ENCODE peak calls at places on chromosomes 7 and 10, in ten cellular contexts. P, K, S, X, G, W, M, D, U and B are unnamed samples. For H3K4me1, the result is how much of the 10 kb centered on the place peaks cover.

GRCh38 chr7:108735814-108736213 is 166.1 kb downstream of the DNAJB9 start:
- DNase-seq in P (no peak), K (no peak), S (no peak), X (no peak), G (no peak), W (no peak), M (no peak), D (no peak), U (no peak), B (no peak)

GRCh38 chr10:99917963-99918825 is 91.6 kb downstream of the DNMBP start:
- DNase-seq in P (peak), K (peak), S (peak), X (peak), G (peak), W (peak), M (peak), D (no peak), U (no peak), B (peak)

GRCh38 chr10:68176797-68177196 is 55.1 kb downstream of the ATOH7 start:
- DNase-seq in P (no peak), K (no peak), S (no peak), X (no peak), G (no peak), W (no peak), M (no peak), D (no peak), U (no peak), B (no peak)

GRCh38 chr7:45716380-45717203 is 142.4 kb downstream of the ADCY1 start:
- DNase-seq in P (no peak), K (no peak), S (no peak), X (no peak), G (peak), W (no peak), M (no peak), D (no peak), U (no peak), B (peak)

GRCh38 chr10:11144626-11145497 is 127.2 kb downstream of the CELF2 start:
- DNase-seq in P (no peak), K (no peak), S (no peak), X (no peak), G (no peak), W (no peak), M (no peak), D (no peak), U (no peak), B (no peak)

GRCh38 chr7:80707318-80707717 is 68.9 kb downstream of the CD36 start:
- DNase-seq in P (no peak), K (no peak), S (no peak), X (no peak), G (no peak), W (no peak), M (no peak), D (no peak), U (no peak), B (no peak)

GRCh38 chr10:76297787-76298281 is 866.4 kb downstream of the LRMDA start:
- DNase-seq in P (no peak), K (no peak), S (no peak), X (no peak), G (no peak), W (no peak), M (no peak), D (no peak), U (no peak), B (no peak)

GRCh38 chr7:115340828-115341227 is 418.9 kb downstream of the MDFIC start:
- DNase-seq in P (no peak), K (peak), S (no peak), X (no peak), G (no peak), W (no peak), M (peak), D (no peak), U (peak), B (no peak)

GRCh38 chr10:1022413-1022812 is 3.2 kb downstream of the IDI2 start:
- DNase-seq in P (no peak), K (no peak), S (no peak), X (no peak), G (peak), W (no peak), M (no peak), D (no peak), U (no peak), B (no peak)

GRCh38 chr10:96613565-96613964 is 26.8 kb upstream of the TM9SF3 start:
- DNase-seq in P (no peak), K (peak), S (no peak), X (no peak), G (no peak), W (peak), M (no peak), D (no peak), U (no peak), B (no peak)

GRCh38 chr10:113565364-113565763 is 12.5 kb downstream of the HABP2 start:
- DNase-seq in P (no peak), K (no peak), S (no peak), X (no peak), G (no peak), W (no peak), M (no peak), D (no peak), U (no peak), B (no peak)

GRCh38 chr10:49153971-49154370 is 20.1 kb upstream of the FAM170B start:
- DNase-seq in P (no peak), K (no peak), S (no peak), X (no peak), G (no peak), W (no peak), M (no peak), D (no peak), U (no peak), B (no peak)

GRCh38 chr7:17516768-17517167 is 218.3 kb downstream of the AHR start:
- DNase-seq in P (no peak), K (no peak), S (no peak), X (no peak), G (no peak), W (no peak), M (no peak), D (no peak), U (no peak), B (no peak)

GRCh38 chr7:73719806-73720169 is 319 bp upstream of the STX1A start:
- DNase-seq in P (no peak), K (peak), S (no peak), X (no peak), G (no peak), W (no peak), M (no peak), D (no peak), U (no peak), B (no peak)

GRCh38 chr10:99966306-99966705 is 43.4 kb downstream of the DNMBP start:
- DNase-seq in P (no peak), K (peak), S (no peak), X (no peak), G (no peak), W (no peak), M (no peak), D (no peak), U (peak), B (no peak)

GRCh38 chr7:108284349-108285017 is 154.3 kb upstream of the LAMB4 start:
- DNase-seq in P (no peak), K (no peak), S (no peak), X (no peak), G (no peak), W (no peak), M (no peak), D (no peak), U (no peak), B (no peak)

GRCh38 chr7:149398195-149398820 is 62.6 kb downstream of the ZNF777 start:
- DNase-seq in P (no peak), K (no peak), S (no peak), X (no peak), G (no peak), W (no peak), M (no peak), D (no peak), U (no peak), B (no peak)

GRCh38 chr10:6928531-6929080 is 348.5 kb upstream of the PRKCQ start:
- DNase-seq in P (no peak), K (no peak), S (no peak), X (no peak), G (no peak), W (no peak), M (no peak), D (no peak), U (no peak), B (no peak)

GRCh38 chr10:94027197-94027596 is 33.5 kb downstream of the PLCE1 start:
- DNase-seq in P (no peak), K (no peak), S (no peak), X (no peak), G (no peak), W (no peak), M (no peak), D (no peak), U (no peak), B (no peak)

GRCh38 chr10:125868372-125868975 is 12.6 kb downstream of the DHX32 start:
- DNase-seq in P (no peak), K (peak), S (no peak), X (no peak), G (peak), W (no peak), M (peak), D (no peak), U (peak), B (no peak)

GRCh38 chr10:66924674-66925345 is 1.0 kb upstream of the LRRTM3 start:
- DNase-seq in P (no peak), K (no peak), S (no peak), X (no peak), G (no peak), W (no peak), M (no peak), D (no peak), U (no peak), B (no peak)

GRCh38 chr10:48814933-48815332 is 124.7 kb downstream of the LRRC18 start:
- DNase-seq in P (no peak), K (no peak), S (no peak), X (no peak), G (no peak), W (no peak), M (no peak), D (no peak), U (no peak), B (no peak)

GRCh38 chr7:116863168-116863670 is 832 bp downstream of the CAPZA2 start:
- DNase-seq in P (peak), K (no peak), S (peak), X (no peak), G (peak), W (peak), M (peak), D (peak), U (no peak), B (no peak)

GRCh38 chr7:99036531-99037175 is 107.3 kb downstream of the SMURF1 start:
- DNase-seq in P (peak), K (peak), S (no peak), X (no peak), G (peak), W (no peak), M (peak), D (no peak), U (no peak), B (no peak)

GRCh38 chr10:110324201-110324804 is 19.6 kb upstream of the SMNDC1 start:
- DNase-seq in P (no peak), K (peak), S (no peak), X (no peak), G (peak), W (no peak), M (peak), D (no peak), U (no peak), B (no peak)

GRCh38 chr7:156650042-156650441 is 9.5 kb downstream of the RNF32 start:
- DNase-seq in P (peak), K (no peak), S (peak), X (no peak), G (peak), W (peak), M (peak), D (no peak), U (peak), B (no peak)

GRCh38 chr10:14451341-14451740 is 120.6 kb upstream of the FRMD4A start:
- DNase-seq in P (no peak), K (no peak), S (no peak), X (no peak), G (no peak), W (no peak), M (no peak), D (no peak), U (no peak), B (no peak)
- H3K4me1 ChIP-seq in P (under half), K (under half), S (under half), X (under half), G (under half), W (under half), M (under half), D (under half), U (under half), B (under half)

GRCh38 chr7:87506243-87507180 is 31.0 kb upstream of the ABCB4 start:
- DNase-seq in P (no peak), K (no peak), S (no peak), X (no peak), G (no peak), W (no peak), M (peak), D (no peak), U (peak), B (no peak)
- TF ChIP-seq CTCF in P (peak), K (peak), S (peak), X (no peak), G (peak), W (peak), M (peak), D (no peak), U (peak), B (no peak)

GRCh38 chr10:33680036-33680435 is 345.6 kb upstream of the NRP1 start:
- DNase-seq in P (no peak), K (no peak), S (no peak), X (no peak), G (no peak), W (no peak), M (no peak), D (no peak), U (no peak), B (no peak)

GRCh38 chr10:33669861-33670385 is 335.5 kb upstream of the NRP1 start:
- DNase-seq in P (no peak), K (no peak), S (no peak), X (no peak), G (no peak), W (no peak), M (no peak), D (no peak), U (no peak), B (no peak)

GRCh38 chr10:33676606-33677005 is 342.1 kb upstream of the NRP1 start:
- DNase-seq in P (no peak), K (peak), S (no peak), X (peak), G (no peak), W (no peak), M (no peak), D (no peak), U (no peak), B (no peak)

DNA sequence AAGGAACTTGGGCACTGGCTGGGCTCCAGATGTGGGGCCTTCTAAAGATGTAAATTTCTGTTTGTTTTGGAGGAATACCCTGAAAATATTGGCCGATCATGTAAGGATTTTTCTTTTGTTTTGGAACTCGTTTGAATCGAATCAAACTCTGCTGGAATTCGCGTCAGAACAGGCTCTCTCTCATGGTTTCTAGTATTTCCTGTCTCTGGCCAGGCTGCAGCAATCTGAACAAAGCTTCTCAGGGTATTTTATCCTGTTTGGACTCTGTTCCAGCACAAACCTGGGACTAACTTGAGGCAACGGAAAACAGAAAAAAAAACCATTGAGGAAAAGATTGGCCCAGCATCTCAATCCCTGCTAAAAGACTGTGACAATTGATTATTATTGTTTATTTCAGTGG is 340.8 kb upstream of the NRP1 start:
- DNase-seq in P (no peak), K (no peak), S (no peak), X (no peak), G (no peak), W (no peak), M (no peak), D (no peak), U (no peak), B (no peak)
- H3K27ac ChIP-seq in P (no peak), K (no peak), S (no peak), X (peak), G (no peak), W (no peak), M (no peak), D (no peak), U (no peak), B (no peak)

GRCh38 chr10:132585732-132586722 is 48.4 kb downstream of the INPP5A start:
- DNase-seq in P (no peak), K (peak), S (peak), X (no peak), G (no peak), W (peak), M (no peak), D (peak), U (no peak), B (peak)

GRCh38 chr10:132586731-132587130 is 49.1 kb downstream of the INPP5A start:
- DNase-seq in P (no peak), K (no peak), S (no peak), X (no peak), G (no peak), W (peak), M (no peak), D (no peak), U (no peak), B (no peak)

GRCh38 chr10:132589015-132589414 is 51.4 kb downstream of the INPP5A start:
- DNase-seq in P (no peak), K (no peak), S (no peak), X (no peak), G (no peak), W (no peak), M (no peak), D (no peak), U (no peak), B (no peak)

GRCh38 chr10:132588301-132589013 is 50.9 kb downstream of the INPP5A start:
- DNase-seq in P (peak), K (peak), S (no peak), X (no peak), G (no peak), W (peak), M (no peak), D (peak), U (no peak), B (peak)

GRCh38 chr10:132587175-132587574 is 49.6 kb downstream of the INPP5A start:
- DNase-seq in P (no peak), K (no peak), S (no peak), X (no peak), G (no peak), W (no peak), M (no peak), D (no peak), U (no peak), B (no peak)
- H3K4me1 ChIP-seq in P (under half), K (half or more), S (under half), X (under half), G (under half), W (under half), M (under half), D (half or more), U (under half), B (half or more)

DNA sequence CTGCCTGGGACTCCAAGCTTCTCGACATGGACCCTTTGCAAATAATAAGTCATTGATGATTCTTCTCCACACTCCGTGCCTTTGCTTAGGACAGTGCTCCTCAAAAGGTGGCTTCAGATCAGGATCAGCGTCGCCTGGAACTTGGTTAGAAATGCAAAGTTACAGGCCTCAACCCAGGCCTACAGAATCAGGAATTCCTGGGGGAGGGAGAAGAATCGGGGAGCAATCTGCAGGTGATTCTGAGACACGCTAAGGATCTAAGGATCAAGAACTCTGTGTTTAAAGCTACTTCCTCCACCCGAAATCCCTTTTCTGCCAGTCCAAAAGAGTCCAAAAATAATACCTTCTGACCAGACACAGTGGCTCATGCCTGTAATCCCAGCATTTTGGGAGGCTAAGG is 78.1 kb downstream of the C10orf105 start:
- DNase-seq in P (no peak), K (no peak), S (no peak), X (no peak), G (no peak), W (no peak), M (no peak), D (no peak), U (no peak), B (no peak)
- TF ChIP-seq CTCF in P (no peak), K (no peak), S (no peak), X (no peak), G (no peak), W (no peak), M (no peak), D (no peak), U (no peak), B (no peak)